ENCODE peak calls at places on chromosomes 11 and 22, in four cellular contexts. P is Karpas-422, W is IMR-90, R is astrocyte. J is an unnamed sample.

GRCh38 chr11:110000045-110000502 is 93.1 kb upstream of the ZC3H12C start:
- DNase-seq in R (peak; percentile 99), P (peak; percentile 61), W (peak; percentile 99), J (no peak)

GRCh38 chr22:32097018-32097417 is 54.0 kb downstream of the SLC5A1 start:
- DNase-seq in W (no peak), R (no peak), P (no peak), J (no peak)

GRCh38 chr11:44568706-44569473 is 3.4 kb downstream of the CD82 start:
- DNase-seq in W (peak; percentile 98), R (peak; percentile 95), P (no peak), J (peak; percentile 38)

GRCh38 chr11:24249921-24250320 is 246.9 kb upstream of the LUZP2 start:
- DNase-seq in P (no peak), W (no peak), R (no peak), J (no peak)

GRCh38 chr11:114321621-114322257 is 25.5 kb downstream of the NNMT start:
- DNase-seq in W (peak; percentile 91), P (no peak), R (peak; percentile 92), J (no peak)

GRCh38 chr11:91792779-91793262 is 431.8 kb upstream of the FAT3 start:
- DNase-seq in R (no peak), W (no peak), P (no peak), J (no peak)

GRCh38 chr11:85828640-85828978 is 17.7 kb upstream of the SYTL2 start:
- DNase-seq in R (no peak), W (no peak), P (no peak), J (no peak)

GRCh38 chr11:101477926-101478325 is 105.9 kb downstream of the TRPC6 start:
- DNase-seq in P (no peak), W (no peak), R (no peak), J (no peak)

GRCh38 chr11:10584071-10584501 is 15.6 kb upstream of the LYVE1 start:
- DNase-seq in R (peak; percentile 84), W (peak; percentile 75), P (no peak), J (no peak)

GRCh38 chr11:78194490-78194889 is 5.8 kb downstream of the USP35 start:
- DNase-seq in P (no peak), R (no peak), W (no peak), J (no peak)

DNA sequence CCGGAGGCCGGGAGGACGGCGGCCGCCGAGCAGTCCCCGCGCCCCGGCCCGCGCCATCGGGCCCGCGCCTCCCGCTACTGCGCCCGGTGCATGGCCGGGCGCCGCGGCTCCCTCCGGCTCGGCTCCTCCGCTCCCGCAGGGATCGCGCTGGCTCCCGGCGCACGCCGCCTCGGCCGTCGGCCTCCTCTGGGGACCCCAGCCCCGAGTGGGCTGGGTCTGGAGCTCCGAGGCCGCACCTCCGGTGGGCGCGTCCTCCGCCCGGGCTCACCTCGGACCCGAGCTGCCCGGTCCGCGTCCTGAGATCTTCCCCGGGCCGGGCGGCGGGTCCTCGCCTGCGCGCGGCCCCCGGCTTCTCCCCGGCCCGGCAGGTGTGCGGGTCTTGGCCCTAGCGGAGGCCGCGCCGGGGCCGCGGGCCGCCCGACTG is 251 bp downstream of the SHISA8 start:
- DNase-seq in R (no peak), W (no peak), P (no peak), J (peak; percentile 55)
- H2AFZ ChIP-seq in R (no peak overlapping the region), W (peak overlapping the region; percentile 56), P (no peak overlapping the region), J (no peak overlapping the region)

DNA sequence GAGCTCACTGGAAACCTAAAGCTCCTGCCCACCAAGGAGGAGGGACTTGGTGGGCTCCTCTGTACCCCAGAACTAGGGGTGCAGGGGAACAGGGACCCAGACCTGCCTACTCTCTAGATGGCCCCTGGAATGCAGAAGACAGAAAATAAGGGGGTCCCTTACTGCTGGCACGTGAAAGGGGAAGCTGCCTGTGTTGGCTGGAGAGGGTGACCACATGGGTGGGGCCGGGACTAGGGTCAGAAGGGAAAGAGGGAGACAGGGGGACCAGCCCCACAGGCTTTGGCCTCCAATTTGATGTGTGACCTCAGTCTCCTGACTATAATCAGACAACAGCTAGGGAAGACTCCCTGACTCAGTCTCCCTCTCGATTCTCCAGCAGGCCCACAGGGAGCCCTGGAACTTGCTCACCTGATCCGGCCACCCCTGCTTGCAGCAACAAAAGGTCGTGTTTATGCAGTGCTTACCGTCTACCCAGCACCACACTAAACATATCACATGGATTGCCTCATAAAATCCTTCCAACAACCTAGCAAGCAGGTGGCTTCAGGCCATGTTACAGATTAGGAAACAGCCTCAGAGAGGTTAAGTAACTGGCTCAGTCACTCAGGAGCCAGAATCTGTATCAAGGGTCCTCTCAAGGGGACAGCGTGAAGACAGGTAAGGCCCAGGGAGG is 10.2 kb downstream of the ARAP1 start:
- DNase-seq in W (peak; percentile 29), R (no peak), P (no peak), J (no peak)
- H2AFZ ChIP-seq in W (peak overlapping the region; percentile 37), R (no peak overlapping the region), P (no peak overlapping the region), J (no peak overlapping the region)

DNA sequence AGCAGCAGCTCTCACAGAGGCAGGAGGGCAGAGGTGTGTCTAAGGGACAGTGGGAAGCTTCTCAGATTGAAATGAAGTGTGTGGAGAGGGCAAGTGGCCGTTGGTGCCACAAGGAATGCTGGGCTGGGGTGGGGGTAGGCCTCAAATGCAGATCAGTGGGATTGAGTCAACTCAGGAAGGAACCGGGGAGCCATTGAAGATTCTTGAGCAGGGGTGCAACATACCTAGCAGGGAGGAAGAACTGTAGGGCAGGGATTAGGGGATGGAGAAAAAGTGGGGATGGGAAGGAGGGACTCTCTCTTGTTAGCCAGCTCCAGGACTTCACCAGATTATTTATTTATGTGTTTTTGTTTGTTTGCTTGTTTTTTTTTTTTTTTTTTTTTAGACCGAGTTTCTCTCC is 2.9 kb upstream of the SEC14L2 start:
- DNase-seq in R (no peak), W (no peak), P (no peak), J (no peak)
- H2AFZ ChIP-seq in R (no peak overlapping the region), W (no peak overlapping the region), P (peak overlapping the region; percentile 66), J (no peak overlapping the region)

GRCh38 chr11:19973136-19973635 is 187.1 kb downstream of the DBX1 start:
- DNase-seq in W (no peak), P (no peak), R (no peak), J (no peak)
- H2AFZ ChIP-seq in W (no peak overlapping the region), P (no peak overlapping the region), R (no peak overlapping the region), J (no peak overlapping the region)

GRCh38 chr11:46237248-46238077 is 40.0 kb upstream of the CREB3L1 start:
- DNase-seq in W (peak; percentile 92), R (peak; percentile 85), P (no peak), J (peak; percentile 87)
- H2AFZ ChIP-seq in W (peak overlapping the region; percentile 97), R (peak overlapping the region; percentile 81), P (no peak overlapping the region), J (peak overlapping the region; percentile 77)

DNA sequence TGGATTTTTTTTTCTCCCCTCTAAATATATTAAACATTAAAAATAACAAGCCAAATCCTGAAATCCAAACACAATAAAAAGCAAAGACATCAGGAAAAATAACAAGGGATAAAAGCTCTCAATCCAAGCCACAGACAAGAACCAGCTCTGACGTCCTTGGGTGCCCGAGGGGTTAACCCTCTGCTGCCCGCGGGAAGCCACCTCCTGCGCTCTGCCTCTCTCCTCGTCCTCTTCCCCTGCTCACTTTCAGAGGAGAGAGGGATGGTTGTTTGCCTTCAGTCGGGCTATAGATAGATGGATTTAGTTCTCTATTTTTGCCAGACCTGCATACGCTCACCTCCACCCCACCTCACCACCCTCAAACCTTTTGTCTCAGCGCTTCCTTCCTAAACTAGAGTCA is 142.7 kb upstream of the HSD17B12 start:
- DNase-seq in W (no peak), P (no peak), R (no peak), J (no peak)
- H2AFZ ChIP-seq in W (no peak overlapping the region), P (no peak overlapping the region), R (peak overlapping the region; percentile 18), J (no peak overlapping the region)

DNA sequence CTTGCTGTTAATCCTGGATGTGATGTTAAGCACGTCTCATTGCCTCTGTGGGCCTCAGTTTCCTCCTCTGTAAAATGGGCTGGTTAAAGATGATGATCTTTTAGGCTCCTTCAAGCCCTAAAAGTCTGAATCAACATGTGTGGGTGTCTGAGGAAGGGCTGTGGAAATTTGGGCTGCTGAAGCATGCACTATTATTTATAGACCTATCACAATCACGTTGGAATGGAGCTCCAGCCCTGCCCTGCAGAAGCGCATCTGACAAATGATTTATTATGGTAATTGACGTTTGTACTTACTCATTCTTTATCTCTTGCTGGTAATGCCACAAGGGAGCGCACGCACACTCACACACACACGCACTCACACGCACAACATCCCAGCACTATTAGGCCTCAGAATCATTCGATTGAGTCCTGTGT is 20.4 kb downstream of the P2RX3 start:
- DNase-seq in P (no peak), R (peak; percentile 47), W (peak; percentile 10), J (no peak)
- H2AFZ ChIP-seq in P (no peak overlapping the region), R (no peak overlapping the region), W (no peak overlapping the region), J (no peak overlapping the region)

J was measured in SK-N-SH.